ENCODE peak calls at places on chromosomes 6 and 20, in eight cellular contexts. V is cardiac fibroblast, O is cardiac muscle cell, R is colonic mucosa, F is AG04450, Q is sigmoid colon, Y is GM06990, C is left lung. N is an unnamed sample.

GRCh38 chr20:31908424-31908823 is 38.0 kb downstream of the TTLL9 start:
- DNase-seq in V (no peak), O (no peak), R (no peak), F (no peak), Q (peak; percentile 24), Y (no peak), C (peak; percentile 40), N (no peak)

GRCh38 chr6:37917568-37917967 is 98.0 kb downstream of the ZFAND3 start:
- DNase-seq in V (no peak), O (no peak), R (no peak), F (no peak), Q (no peak), Y (no peak), C (no peak), N (no peak)

GRCh38 chr6:134247854-134248580 is 69.9 kb downstream of the SGK1 start:
- DNase-seq in V (no peak), O (no peak), R (no peak), F (no peak), Q (no peak), Y (peak; percentile 28), C (no peak), N (no peak)

GRCh38 chr6:137846772-137847313 is 20.2 kb upstream of the TNFAIP3 start:
- DNase-seq in V (no peak), O (no peak), R (no peak), F (no peak), Q (peak; percentile 79), Y (peak; percentile 58), C (peak; percentile 90), N (peak; percentile 18)

GRCh38 chr6:38350220-38350619 is 289.5 kb downstream of the BTBD9 start:
- DNase-seq in V (no peak), O (no peak), R (no peak), F (no peak), Q (no peak), Y (no peak), C (no peak), N (no peak)

GRCh38 chr6:4635666-4636065 is 140.5 kb upstream of the CDYL start:
- DNase-seq in V (peak; percentile 49), O (no peak), R (no peak), F (no peak), Q (no peak), Y (no peak), C (no peak), N (no peak)

GRCh38 chr6:145733770-145734169 is 1.6 kb downstream of the EPM2A start:
- DNase-seq in V (no peak), O (no peak), R (no peak), F (no peak), Q (no peak), Y (no peak), C (no peak), N (no peak)

GRCh38 chr6:13709698-13710551 is 1.7 kb downstream of the RANBP9 start:
- DNase-seq in V (peak; percentile 49), O (peak; percentile 13), R (peak; percentile 43), F (no peak), Q (no peak), Y (no peak), C (no peak), N (peak; percentile 33)

GRCh38 chr20:62304331-62305148 is 1.7 kb downstream of the ADRM1 start:
- DNase-seq in V (no peak), O (no peak), R (peak; percentile 34), F (no peak), Q (no peak), Y (no peak), C (no peak), N (no peak)

GRCh38 chr6:170262481-170263088 is 28.3 kb downstream of the DLL1 start:
- DNase-seq in V (no peak), O (no peak), R (no peak), F (no peak), Q (peak; percentile 20), Y (no peak), C (peak; percentile 57), N (no peak)

GRCh38 chr20:50455656-50456451 is 54.3 kb upstream of the PTPN1 start:
- DNase-seq in V (no peak), O (no peak), R (no peak), F (no peak), Q (peak; percentile 76), Y (no peak), C (no peak), N (no peak)

GRCh38 chr6:110527516-110527915 is 51.1 kb upstream of the SLC22A16 start:
- DNase-seq in V (no peak), O (no peak), R (no peak), F (no peak), Q (no peak), Y (no peak), C (no peak), N (no peak)

GRCh38 chr6:110529907-110530306 is 53.5 kb upstream of the SLC22A16 start:
- DNase-seq in V (peak; percentile 34), O (no peak), R (no peak), F (no peak), Q (no peak), Y (no peak), C (no peak), N (no peak)

GRCh38 chr6:110528051-110528929 is 51.9 kb upstream of the SLC22A16 start:
- DNase-seq in V (peak; percentile 82), O (peak; percentile 72), R (peak; percentile 66), F (no peak), Q (no peak), Y (peak; percentile 23), C (no peak), N (peak; percentile 60)

GRCh38 chr6:110529355-110529754 is 52.9 kb upstream of the SLC22A16 start:
- DNase-seq in V (peak; percentile 52), O (no peak), R (no peak), F (no peak), Q (no peak), Y (no peak), C (no peak), N (no peak)

GRCh38 chr6:110528930-110529325 is 52.5 kb upstream of the SLC22A16 start:
- DNase-seq in V (no peak), O (no peak), R (no peak), F (no peak), Q (no peak), Y (no peak), C (no peak), N (no peak)
- H3K4me3 ChIP-seq in V (no peak overlapping the region), O (no peak overlapping the region), R (no peak overlapping the region), F (no peak overlapping the region), Q (no peak overlapping the region), Y (no peak overlapping the region), C (no peak overlapping the region), N (no peak overlapping the region)

DNA sequence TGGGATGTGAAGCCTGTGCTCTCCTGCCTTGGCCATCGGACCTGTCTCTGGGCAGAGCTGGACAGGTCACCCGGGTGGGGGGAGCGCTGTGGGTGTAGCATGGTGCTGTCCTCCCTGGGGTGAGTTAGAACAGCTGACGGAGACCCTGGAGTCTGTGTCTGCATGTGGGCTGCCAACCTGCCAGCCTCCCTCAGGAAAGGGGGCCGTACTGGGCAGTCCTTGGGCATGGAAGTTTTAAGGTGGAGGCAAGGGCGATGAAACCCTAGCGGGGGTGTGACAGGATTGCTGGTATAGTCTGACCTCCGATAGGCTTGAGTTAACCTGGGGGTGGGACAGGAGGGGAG is 2.4 kb downstream of the SOX18 start:
- DNase-seq in V (no peak), O (no peak), R (no peak), F (no peak), Q (no peak), Y (no peak), C (no peak), N (no peak)
- H3K4me3 ChIP-seq in V (no peak overlapping the region), O (no peak overlapping the region), R (no peak overlapping the region), F (no peak overlapping the region), Q (peak overlapping the region; percentile 35), Y (no peak overlapping the region), C (peak overlapping the region; percentile 22), N (no peak overlapping the region)

DNA sequence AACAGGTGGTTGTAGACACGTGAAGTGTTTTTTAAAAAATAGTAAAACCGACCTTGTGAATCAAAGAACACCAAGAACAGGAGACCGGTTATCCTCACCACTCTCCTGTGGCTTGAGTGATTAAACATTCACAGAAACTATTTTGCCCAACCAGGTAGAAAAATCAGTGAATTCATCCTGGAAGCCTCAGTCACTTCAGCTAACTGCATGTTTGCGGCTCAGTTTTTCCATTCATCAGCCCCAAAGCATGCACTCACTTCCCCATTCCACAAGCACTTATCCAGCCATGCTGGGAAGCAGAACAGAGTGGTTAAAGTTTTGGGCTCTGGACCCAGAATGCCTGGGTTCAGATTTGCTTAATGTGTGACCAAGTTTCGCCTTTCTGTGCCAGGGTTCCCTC is 2.4 kb downstream of the LRRN4 start:
- DNase-seq in V (peak; percentile 45), O (no peak), R (no peak), F (peak; percentile 11), Q (no peak), Y (no peak), C (no peak), N (no peak)
- H3K4me3 ChIP-seq in V (no peak overlapping the region), O (peak overlapping the region; percentile 69), R (no peak overlapping the region), F (peak overlapping the region; percentile 43), Q (peak overlapping the region; percentile 23), Y (no peak overlapping the region), C (peak overlapping the region; percentile 29), N (no peak overlapping the region)

DNA sequence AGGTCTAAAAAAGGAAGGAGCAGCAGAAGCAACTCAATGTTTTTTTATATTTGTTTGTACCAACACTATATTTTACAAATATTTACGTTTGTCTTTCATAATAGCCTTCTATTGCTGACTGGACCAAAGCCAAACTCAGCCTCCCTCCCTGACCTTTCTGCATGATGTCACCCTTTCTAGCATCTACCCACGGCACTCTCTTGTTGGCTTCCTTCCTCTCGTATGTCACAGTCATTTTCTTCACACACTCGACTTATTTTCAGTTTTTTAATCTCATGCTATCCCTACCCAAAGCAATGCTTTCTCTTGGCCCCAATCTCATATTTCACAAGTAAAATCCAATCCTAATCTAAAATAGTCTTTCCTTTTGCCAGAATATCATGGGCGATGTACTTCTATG is 16.3 kb upstream of the FAM8A1 start:
- DNase-seq in V (peak; percentile 60), O (no peak), R (no peak), F (peak; percentile 2), Q (peak; percentile 65), Y (no peak), C (no peak), N (no peak)
- H3K4me3 ChIP-seq in V (no peak overlapping the region), O (no peak overlapping the region), R (no peak overlapping the region), F (no peak overlapping the region), Q (no peak overlapping the region), Y (no peak overlapping the region), C (no peak overlapping the region), N (no peak overlapping the region)

DNA sequence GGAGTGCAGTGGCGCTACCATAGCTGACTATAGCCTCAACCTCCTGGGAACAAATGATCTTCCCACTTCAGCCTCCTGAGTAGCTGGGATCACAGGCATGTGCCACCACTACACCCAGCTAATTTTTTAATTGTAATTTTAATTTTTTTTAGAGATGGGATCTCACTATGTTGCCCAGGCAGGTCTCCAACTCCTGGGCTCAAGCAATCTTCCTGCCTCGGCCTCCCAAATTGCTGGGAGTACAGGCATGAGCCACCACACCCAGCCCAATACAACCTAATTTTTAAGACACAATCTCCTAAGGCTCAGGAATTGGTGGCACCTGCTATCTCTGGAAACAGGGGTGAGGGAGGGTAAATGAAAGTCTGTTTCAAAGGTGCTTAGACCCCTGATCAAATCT is 5.8 kb downstream of the ZBTB24 start:
- DNase-seq in V (no peak), O (no peak), R (no peak), F (no peak), Q (no peak), Y (no peak), C (no peak), N (no peak)
- H3K4me3 ChIP-seq in V (no peak overlapping the region), O (no peak overlapping the region), R (no peak overlapping the region), F (no peak overlapping the region), Q (no peak overlapping the region), Y (no peak overlapping the region), C (no peak overlapping the region), N (peak overlapping the region; percentile 93)

GRCh38 chr20:36571564-36572504 is 1.6 kb upstream of the TGIF2 start:
- DNase-seq in V (no peak), O (peak; percentile 78), R (no peak), F (no peak), Q (no peak), Y (no peak), C (no peak), N (no peak)
- H3K4me3 ChIP-seq in V (no peak overlapping the region), O (peak overlapping the region; percentile 31), R (no peak overlapping the region), F (no peak overlapping the region), Q (no peak overlapping the region), Y (peak overlapping the region; percentile 93), C (no peak overlapping the region), N (no peak overlapping the region)